ENCODE peak calls at places on chromosome 7, in four cellular contexts. U, H, B and Y are unnamed samples.

GRCh38 chr7:45098983-45099839 is 10.4 kb upstream of the NACAD start:
- DNase-seq in B (no peak), U (no peak), H (no peak), Y (no peak)

GRCh38 chr7:45057853-45058252 is 30.9 kb downstream of the NACAD start:
- DNase-seq in U (no peak), H (no peak), B (no peak), Y (no peak)

GRCh38 chr7:101784275-101785127 is 32.9 kb upstream of the CUX1 start:
- DNase-seq in B (no peak), U (no peak), H (no peak), Y (no peak)

GRCh38 chr7:99579956-99580777 is 17.9 kb upstream of the TMEM225B start:
- DNase-seq in B (peak), U (peak), H (peak), Y (no peak)

GRCh38 chr7:25968205-25968993 is 183.6 kb upstream of the NFE2L3 start:
- DNase-seq in H (no peak), B (peak), U (no peak), Y (no peak)

GRCh38 chr7:45921699-45922519 is 837 bp upstream of the IGFBP3 start:
- DNase-seq in H (peak), U (peak), B (peak), Y (peak)

GRCh38 chr7:5423844-5424688 is 432 bp upstream of the TNRC18 start:
- DNase-seq in U (peak), B (peak), H (peak), Y (peak)

GRCh38 chr7:22178735-22179134 is 178.2 kb downstream of the RAPGEF5 start:
- DNase-seq in H (no peak), U (no peak), B (no peak), Y (no peak)

GRCh38 chr7:156979711-156980110 is 30.2 kb downstream of the NOM1 start:
- DNase-seq in B (no peak), U (no peak), H (no peak), Y (no peak)

GRCh38 chr7:112505495-112505894 is 24.7 kb downstream of the LSMEM1 start:
- DNase-seq in H (no peak), B (no peak), U (no peak), Y (no peak)

GRCh38 chr7:45897042-45897690 is 8.9 kb downstream of the IGFBP1 start:
- DNase-seq in U (no peak), B (no peak), H (no peak), Y (no peak)

GRCh38 chr7:85693326-85693725 is 506.5 kb upstream of the SEMA3D start:
- DNase-seq in H (no peak), B (no peak), U (no peak), Y (no peak)

GRCh38 chr7:23394828-23395227 is 75.5 kb downstream of the IGF2BP3 start:
- DNase-seq in U (no peak), B (no peak), H (no peak), Y (no peak)

GRCh38 chr7:142385528-142386340 is 127.9 kb upstream of the PRSS58 start:
- DNase-seq in H (no peak), U (peak), B (peak), Y (no peak)

GRCh38 chr7:29146082-29146706 is at the start of gene CPVL:
- DNase-seq in B (no peak), U (peak), H (peak), Y (peak)

GRCh38 chr7:105680505-105681187 is 99.4 kb upstream of the EFCAB10 start:
- DNase-seq in H (no peak), U (no peak), B (no peak), Y (peak)

GRCh38 chr7:209846-210245 is 17.5 kb downstream of the FAM20C start:
- DNase-seq in H (no peak), U (no peak), B (no peak), Y (no peak)

GRCh38 chr7:152851881-152852417 is 92.4 kb downstream of the ACTR3B start:
- DNase-seq in B (no peak), H (no peak), U (no peak), Y (no peak)

GRCh38 chr7:148941598-148942280 is 57.6 kb upstream of the EZH2 start:
- DNase-seq in B (peak), U (peak), H (peak), Y (peak)

GRCh38 chr7:101985646-101986199 is 168.3 kb downstream of the CUX1 start:
- DNase-seq in B (no peak), H (no peak), U (no peak), Y (no peak)

GRCh38 chr7:157768198-157768597 is 431.4 kb downstream of the DNAJB6 start:
- DNase-seq in H (no peak), B (no peak), U (no peak), Y (no peak)

GRCh38 chr7:143390098-143390772 is 9.1 kb downstream of the ZYX start:
- DNase-seq in H (no peak), U (no peak), B (no peak), Y (no peak)

GRCh38 chr7:156494960-156495359 is 145.6 kb upstream of the RNF32 start:
- DNase-seq in B (no peak), H (no peak), U (no peak), Y (no peak)

GRCh38 chr7:28225581-28225980 is 45.0 kb upstream of the JAZF1 start:
- DNase-seq in U (no peak), H (no peak), B (no peak), Y (no peak)

GRCh38 chr7:27176962-27177794 is 3.1 kb upstream of the HOXA10 start:
- DNase-seq in U (no peak), H (peak), B (no peak), Y (no peak)

GRCh38 chr7:5689716-5690115 is 91.7 kb downstream of the RNF216 start:
- DNase-seq in H (no peak), U (no peak), B (no peak), Y (no peak)

GRCh38 chr7:150974468-150975391 is 3.4 kb downstream of the KCNH2 start:
- DNase-seq in U (no peak), B (peak), H (peak), Y (no peak)

GRCh38 chr7:71414490-71414889 is 282.5 kb downstream of the GALNT17 start:
- DNase-seq in B (no peak), U (no peak), H (peak), Y (no peak)